ENCODE peak calls at places on chromosomes 3 and 15, in four cellular contexts. U is AG10803; I is stimulated activated CD4-positive, alpha-beta T cell treated with anti-CD3 and anti-CD28 coated beads, Interleukin-1b, Interleukin-23, amount 100 ng/mL, for 1 hour; V is NCI-H345. R is an unnamed sample.
A peak's percentile ranks its signal among the peaks of the same experiment; 100 is the strongest.

GRCh38 chr15:81301385-81301784 is 22.6 kb downstream of the STARD5 start:
- DNase-seq in U (no peak), I (no peak), V (no peak), R (no peak)

GRCh38 chr15:92892201-92892555 is 7.9 kb upstream of the CHD2 start:
- DNase-seq in U (no peak), I (no peak), V (no peak), R (no peak)

GRCh38 chr15:100934166-100934565 is 15.0 kb downstream of the LRRK1 start:
- DNase-seq in U (peak; percentile 55), I (no peak), V (no peak), R (no peak)

GRCh38 chr3:184687363-184688049 is 24.4 kb downstream of the MAGEF1 start:
- DNase-seq in U (no peak), I (no peak), V (no peak), R (no peak)

GRCh38 chr3:111895079-111895478 is 36.0 kb downstream of the PHLDB2 start:
- DNase-seq in U (peak; percentile 65), I (no peak), V (no peak), R (no peak)

GRCh38 chr15:25624504-25625172 is 185.8 kb upstream of the UBE3A start:
- DNase-seq in U (no peak), I (no peak), V (no peak), R (no peak)

GRCh38 chr3:188335656-188336055 is 181.7 kb downstream of the LPP start:
- DNase-seq in U (no peak), I (no peak), V (no peak), R (no peak)

GRCh38 chr3:143016321-143016972 is 15.1 kb downstream of the U2SURP start:
- DNase-seq in U (no peak), I (no peak), V (no peak), R (no peak)

GRCh38 chr3:124731760-124732159 is 1.5 kb downstream of the UMPS start:
- DNase-seq in U (no peak), I (no peak), V (no peak), R (no peak)

GRCh38 chr3:84946240-84946639 is 12.5 kb upstream of the CADM2 start:
- DNase-seq in U (no peak), I (no peak), V (no peak), R (no peak)

R was measured in esophagus squamous epithelium.